ENCODE peak calls at places on chromosomes 1 and 21, in nine cellular contexts. Y is fibroblast of lung, I is MCF 10A, D is MM.1S, S is stomach, B is astrocyte of the cerebellum, X is cardiac fibroblast, A is thoracic aorta, M is epithelial cell of esophagus. R is an unnamed sample.

GRCh38 chr1:171999756-172000155 is 158.5 kb downstream of the DNM3 start:
- DNase-seq in D (no peak), S (no peak), B (no peak), X (no peak), Y (peak; percentile 61), M (peak; percentile 66), I (no peak), A (no peak), R (no peak)

GRCh38 chr1:29684141-29684540 is 447.8 kb downstream of the PTPRU start:
- DNase-seq in S (no peak), I (no peak), D (no peak), B (no peak), M (no peak), A (no peak), X (no peak), Y (no peak), R (no peak)

GRCh38 chr1:204096931-204097330 is 24.0 kb downstream of the SOX13 start:
- DNase-seq in X (no peak), B (no peak), Y (no peak), D (no peak), I (no peak), M (no peak), S (no peak), A (no peak), R (no peak)

GRCh38 chr1:235513495-235514366 is 9.5 kb upstream of the B3GALNT2 start:
- DNase-seq in M (peak; percentile 69), X (peak; percentile 85), I (peak; percentile 94), D (peak; percentile 76), A (no peak), Y (peak; percentile 58), B (peak; percentile 62), S (no peak), R (peak; percentile 50)

GRCh38 chr1:244381887-244382565 is 69.7 kb downstream of the ADSS2 start:
- DNase-seq in M (peak; percentile 28), A (no peak), Y (peak; percentile 77), D (no peak), B (peak; percentile 28), S (no peak), I (peak; percentile 81), X (peak; percentile 80), R (no peak)

GRCh38 chr1:227780101-227781044 is 35.1 kb upstream of the PRSS38 start:
- DNase-seq in S (peak; percentile 22), I (no peak), D (no peak), B (no peak), A (peak; percentile 0), M (no peak), X (no peak), Y (no peak), R (no peak)

GRCh38 chr1:37410815-37411214 is 63.6 kb upstream of the ZC3H12A start:
- DNase-seq in S (no peak), I (peak; percentile 49), B (no peak), X (peak; percentile 17), A (no peak), Y (peak; percentile 6), D (no peak), M (peak; percentile 49), R (peak; percentile 87)

GRCh38 chr1:111127923-111128643 is 11.8 kb downstream of the DRAM2 start:
- DNase-seq in D (no peak), Y (no peak), I (no peak), X (no peak), B (no peak), M (no peak), A (no peak), S (no peak), R (no peak)

GRCh38 chr1:75514270-75514669 is 96.6 kb downstream of the SLC44A5 start:
- DNase-seq in X (peak; percentile 21), Y (peak; percentile 63), I (peak; percentile 22), D (no peak), S (no peak), B (no peak), M (no peak), A (no peak), R (no peak)

GRCh38 chr1:154747841-154748766 is 122.0 kb downstream of the KCNN3 start:
- DNase-seq in S (no peak), D (peak; percentile 96), M (no peak), I (no peak), A (no peak), X (no peak), B (no peak), Y (peak; percentile 23), R (no peak)

GRCh38 chr1:9561429-9561828 is 22.2 kb downstream of the SLC25A33 start:
- DNase-seq in M (peak; percentile 94), Y (peak; percentile 96), B (peak; percentile 96), X (peak; percentile 96), A (no peak), I (peak; percentile 89), S (no peak), D (no peak), R (no peak)

GRCh38 chr1:35930593-35931423 is at the start of gene AGO3:
- DNase-seq in X (peak; percentile 86), Y (peak; percentile 81), M (peak; percentile 90), D (peak; percentile 83), A (peak; percentile 31), B (peak; percentile 28), S (peak; percentile 84), I (peak; percentile 85), R (peak; percentile 81)

GRCh38 chr21:31364265-31364945 is 20.3 kb upstream of the TIAM1 start:
- DNase-seq in X (no peak), I (no peak), A (no peak), Y (no peak), S (no peak), M (no peak), B (no peak), D (no peak), R (no peak)

GRCh38 chr1:205451759-205452164 is 4.1 kb downstream of the BLACAT1 start:
- DNase-seq in B (no peak), M (no peak), I (no peak), X (no peak), S (no peak), D (no peak), A (no peak), Y (no peak), R (peak; percentile 36)

GRCh38 chr1:27891196-27891889 is 19.0 kb downstream of the THEMIS2 start:
- DNase-seq in A (no peak), Y (no peak), S (no peak), X (no peak), I (no peak), D (peak; percentile 19), B (no peak), M (no peak), R (no peak)

GRCh38 chr1:240701412-240701811 is 89.5 kb upstream of the GREM2 start:
- DNase-seq in M (no peak), B (peak; percentile 70), X (peak; percentile 29), I (peak; percentile 78), Y (peak; percentile 88), S (no peak), D (no peak), A (no peak), R (no peak)

GRCh38 chr1:30656171-30656940 is 67.0 kb downstream of the MATN1 start:
- DNase-seq in D (no peak), B (no peak), A (no peak), I (no peak), X (no peak), M (no peak), S (no peak), Y (no peak), R (no peak)

DNA sequence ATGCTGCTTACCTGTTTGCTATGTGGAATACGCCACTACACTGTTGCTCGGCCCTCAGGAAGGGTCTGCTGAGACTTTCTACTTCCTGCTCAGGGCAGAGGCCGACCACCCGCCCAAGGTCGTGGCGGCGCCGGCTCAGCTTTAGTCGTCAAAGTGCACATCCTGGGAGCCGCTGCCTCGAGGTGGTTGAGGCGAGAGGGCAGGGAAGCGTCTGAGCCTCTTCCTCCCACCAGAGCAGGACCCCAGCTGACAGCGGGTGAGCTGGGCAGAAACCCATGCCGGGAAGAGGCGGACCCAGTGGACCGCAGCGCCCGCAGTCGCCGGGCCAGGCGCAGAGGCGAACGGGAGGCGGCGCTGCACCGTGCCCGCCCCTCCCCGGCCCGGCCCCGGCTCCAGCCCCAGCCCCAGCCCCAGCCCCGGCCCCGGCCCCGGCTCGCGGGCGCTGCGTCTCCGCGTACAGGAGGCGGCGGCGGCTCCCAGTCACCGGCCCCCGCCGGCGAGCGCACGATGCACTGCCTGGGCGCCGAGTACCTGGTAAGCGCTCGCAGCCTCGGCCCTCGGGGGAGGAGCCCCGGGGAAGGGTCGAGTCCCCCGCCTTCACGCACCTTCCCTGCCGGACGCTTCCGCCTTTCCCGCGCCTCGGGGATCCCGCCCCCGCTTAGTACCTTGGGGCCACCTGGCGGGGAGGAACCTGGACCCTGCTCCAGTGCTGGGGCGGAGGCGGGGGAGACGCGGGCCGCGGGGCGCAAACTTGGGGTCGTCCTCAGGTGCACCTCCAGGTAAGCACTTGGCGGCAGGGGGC is at the start of gene SLC44A3:
- DNase-seq in Y (peak; percentile 68), S (peak; percentile 71), D (peak; percentile 37), M (peak; percentile 54), I (peak; percentile 51), X (peak; percentile 63), B (peak; percentile 11), A (no peak), R (peak; percentile 79)
- TF ChIP-seq CTCF in Y (no peak), S (no peak), D (no peak), M (no peak), I (peak; percentile 30), X (peak; percentile 18), B (peak; percentile 17), A (no peak), R (no peak)

GRCh38 chr1:162279099-162279498 is 97.6 kb downstream of the SPATA46 start:
- DNase-seq in M (no peak), D (no peak), X (no peak), A (no peak), Y (no peak), S (no peak), I (no peak), B (no peak), R (peak; percentile 28)

GRCh38 chr1:162271972-162272371 is 104.7 kb downstream of the SPATA46 start:
- DNase-seq in X (no peak), M (no peak), B (no peak), D (no peak), I (no peak), A (no peak), Y (no peak), S (no peak), R (no peak)

GRCh38 chr1:162275622-162276175 is 101.0 kb downstream of the SPATA46 start:
- DNase-seq in Y (no peak), M (no peak), D (no peak), X (no peak), S (no peak), I (no peak), B (no peak), A (no peak), R (no peak)

GRCh38 chr1:162276493-162276892 is 100.2 kb downstream of the SPATA46 start:
- DNase-seq in D (peak; percentile 73), I (peak; percentile 66), Y (peak; percentile 31), X (peak; percentile 62), B (peak; percentile 41), A (no peak), M (peak; percentile 38), S (no peak), R (no peak)
- TF ChIP-seq CTCF in D (peak; percentile 76), I (peak; percentile 64), Y (peak; percentile 41), X (peak; percentile 18), B (peak; percentile 47), A (no peak), M (peak; percentile 43), S (peak; percentile 21), R (no peak)

GRCh38 chr1:6035719-6036118 is 10.0 kb upstream of the KCNAB2 start:
- DNase-seq in D (no peak), M (no peak), I (no peak), B (no peak), X (no peak), S (no peak), A (no peak), Y (no peak), R (no peak)
- TF ChIP-seq CTCF in D (no peak), M (peak; percentile 7), I (no peak), B (peak; percentile 4), X (no peak), S (no peak), A (no peak), Y (no peak), R (no peak)

GRCh38 chr1:160681067-160681890 is 30.3 kb downstream of the CD48 start:
- DNase-seq in A (no peak), I (peak; percentile 85), M (peak; percentile 79), S (peak; percentile 71), B (no peak), X (peak; percentile 80), Y (peak; percentile 6), D (peak; percentile 96), R (peak; percentile 76)
- TF ChIP-seq CTCF in A (peak; percentile 29), I (peak; percentile 84), M (peak; percentile 57), S (no peak), B (peak; percentile 14), X (peak; percentile 37), Y (no peak), D (peak; percentile 100), R (peak; percentile 73)

R was measured in nephron progenitor cell.